ENCODE peak calls at places on chromosome 14, in five cellular contexts. V, F, T, L and N are unnamed samples.

GRCh38 chr14:67050892-67051291 is 138.3 kb upstream of the GARIN2 start:
- DNase-seq in V (no peak), L (no peak), F (no peak), T (no peak), N (no peak)

GRCh38 chr14:54658836-54659235 is 91.9 kb downstream of the SAMD4A start:
- DNase-seq in L (no peak), F (no peak), V (no peak), T (no peak), N (no peak)

GRCh38 chr14:77830692-77831091 is 30.8 kb downstream of the ADCK1 start:
- DNase-seq in V (no peak), F (no peak), L (no peak), T (no peak), N (no peak)

GRCh38 chr14:36226164-36226563 is 49.6 kb upstream of the PTCSC3 start:
- DNase-seq in T (no peak), V (no peak), L (peak), F (no peak), N (no peak)

GRCh38 chr14:75554482-75554881 is 23.9 kb upstream of the FLVCR2 start:
- DNase-seq in T (no peak), L (peak), F (no peak), V (no peak), N (no peak)

GRCh38 chr14:50447491-50447890 is 50.8 kb upstream of the CDKL1 start:
- DNase-seq in L (peak), T (no peak), F (no peak), V (no peak), N (no peak)

GRCh38 chr14:104309657-104310369 is 171.4 kb downstream of the KIF26A start:
- DNase-seq in L (no peak), T (no peak), V (peak), F (peak), N (no peak)

GRCh38 chr14:59482471-59483331 is 1.5 kb downstream of the L3HYPDH start:
- DNase-seq in F (no peak), L (peak), V (peak), T (no peak), N (no peak)

GRCh38 chr14:87629788-87630187 is 363.2 kb downstream of the GALC start:
- DNase-seq in T (no peak), F (no peak), L (no peak), V (no peak), N (no peak)

GRCh38 chr14:91396959-91397815 is 20.4 kb downstream of the CCDC88C start:
- DNase-seq in V (no peak), F (no peak), L (no peak), T (peak), N (peak)

GRCh38 chr14:24115451-24116110 is 832 bp upstream of the NRL start:
- DNase-seq in L (no peak), T (no peak), F (no peak), V (peak), N (no peak)

GRCh38 chr14:89851031-89851430 is 103.5 kb downstream of the EFCAB11 start:
- DNase-seq in L (no peak), F (no peak), T (no peak), V (no peak), N (no peak)

GRCh38 chr14:89849931-89850330 is 104.6 kb downstream of the EFCAB11 start:
- DNase-seq in F (no peak), V (no peak), L (peak), T (no peak), N (no peak)

GRCh38 chr14:89845346-89845745 is 109.2 kb downstream of the EFCAB11 start:
- DNase-seq in V (no peak), T (no peak), F (no peak), L (peak), N (no peak)

GRCh38 chr14:89844508-89844907 is 110.0 kb downstream of the EFCAB11 start:
- DNase-seq in V (no peak), L (peak), T (no peak), F (no peak), N (no peak)

GRCh38 chr14:89848165-89848564 is 106.4 kb downstream of the EFCAB11 start:
- DNase-seq in L (peak), T (no peak), F (no peak), V (no peak), N (no peak)
- TF ChIP-seq CTCF in L (peak), T (no peak), F (peak), V (no peak), N (no peak)

DNA sequence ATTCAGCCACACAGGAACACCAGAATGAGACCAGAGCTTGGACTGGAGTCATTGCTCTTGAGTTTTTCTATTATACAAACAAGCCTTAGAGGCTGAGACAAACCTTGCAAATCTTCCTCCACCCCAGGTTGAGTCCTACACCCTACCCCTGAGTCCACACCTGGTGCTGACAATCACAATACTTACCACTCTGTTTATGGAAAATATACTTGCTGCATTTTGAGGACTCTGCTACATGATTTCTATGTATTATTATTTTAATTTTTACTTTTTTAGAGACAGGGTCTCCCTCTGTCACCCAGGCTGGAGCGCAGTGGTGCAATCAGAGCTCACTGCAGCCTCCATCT is 101.4 kb downstream of the EGLN3 start:
- DNase-seq in V (no peak), T (no peak), L (no peak), F (no peak), N (no peak)
- TF ChIP-seq CTCF in V (no peak), T (no peak), L (no peak), F (no peak), N (no peak)

GRCh38 chr14:97218713-97219355 is 421.7 kb downstream of the VRK1 start:
- DNase-seq in T (no peak), L (no peak), F (no peak), V (no peak), N (peak)
- TF ChIP-seq CTCF in T (no peak), L (no peak), F (no peak), V (no peak), N (no peak)

GRCh38 chr14:31083781-31084180 is 57.6 kb upstream of the STRN3 start:
- DNase-seq in F (no peak), T (no peak), V (no peak), L (no peak), N (no peak)
- TF ChIP-seq CTCF in F (no peak), T (no peak), V (no peak), L (no peak), N (no peak)

GRCh38 chr14:56751471-56751870 is 58.8 kb downstream of the OTX2 start:
- DNase-seq in L (no peak), V (no peak), T (no peak), F (no peak), N (no peak)
- TF ChIP-seq CTCF in L (no peak), V (no peak), T (no peak), F (no peak), N (no peak)

GRCh38 chr14:93733231-93733630 is 55.1 kb downstream of the PRIMA1 start:
- DNase-seq in T (no peak), L (no peak), V (no peak), F (no peak), N (no peak)
- TF ChIP-seq CTCF in T (no peak), L (no peak), V (no peak), F (no peak), N (no peak)